ENCODE peak calls at places on chromosomes 12 and 14, in six cellular contexts. Q is transverse colon; M is K562; O is CD8-positive, alpha-beta T cell; J is tibial artery; Y is AG04450. I is an unnamed sample.

GRCh38 chr12:4246116-4246515 is 27.4 kb upstream of the CCND2 start:
- DNase-seq in Y (no peak), M (no peak), Q (no peak), O (no peak), J (no peak), I (no peak)

GRCh38 chr14:38481939-38482678 is 226.2 kb upstream of the CLEC14A start:
- DNase-seq in O (no peak), Y (no peak), J (no peak), M (no peak), Q (no peak), I (peak)

GRCh38 chr14:104983231-104983721 is 2.3 kb upstream of the CLBA1 start:
- DNase-seq in M (no peak), O (no peak), Y (no peak), Q (no peak), J (no peak), I (no peak)

GRCh38 chr12:38985961-38986360 is 80.6 kb upstream of the CPNE8 start:
- DNase-seq in M (no peak), Y (no peak), O (no peak), Q (no peak), J (no peak), I (no peak)

GRCh38 chr12:125424909-125425308 is 359.7 kb downstream of the AACS start:
- DNase-seq in M (no peak), J (no peak), Y (no peak), O (no peak), Q (no peak), I (no peak)

GRCh38 chr12:124039276-124039675 is 66.3 kb downstream of the ZNF664 start:
- DNase-seq in Q (no peak), O (no peak), Y (peak), M (no peak), J (no peak), I (peak)

GRCh38 chr12:3700861-3701260 is 52.0 kb downstream of the CRACR2A start:
- DNase-seq in O (no peak), Y (peak), J (no peak), M (no peak), Q (no peak), I (peak)

GRCh38 chr14:28879571-28879970 is 113.0 kb downstream of the FOXG1 start:
- DNase-seq in Y (no peak), O (no peak), Q (no peak), M (no peak), J (no peak), I (no peak)

GRCh38 chr12:49059385-49060232 is 985 bp downstream of the KMT2D start:
- DNase-seq in Q (peak), J (no peak), M (peak), Y (no peak), O (no peak), I (peak)

GRCh38 chr12:89775336-89776005 is 66.8 kb upstream of the ATP2B1 start:
- DNase-seq in J (no peak), Q (no peak), M (no peak), O (no peak), Y (peak), I (no peak)

GRCh38 chr14:96626121-96626768 is 124.1 kb downstream of the PAPOLA start:
- DNase-seq in Q (peak), M (no peak), Y (no peak), O (no peak), J (no peak), I (no peak)

GRCh38 chr12:122878780-122879612 is 16.9 kb downstream of the VPS37B start:
- DNase-seq in J (no peak), Y (no peak), Q (no peak), O (no peak), M (no peak), I (no peak)

GRCh38 chr12:104455594-104456416 is 943 bp upstream of the CHST11 start:
- DNase-seq in M (no peak), Y (no peak), J (no peak), O (no peak), Q (no peak), I (no peak)

DNA sequence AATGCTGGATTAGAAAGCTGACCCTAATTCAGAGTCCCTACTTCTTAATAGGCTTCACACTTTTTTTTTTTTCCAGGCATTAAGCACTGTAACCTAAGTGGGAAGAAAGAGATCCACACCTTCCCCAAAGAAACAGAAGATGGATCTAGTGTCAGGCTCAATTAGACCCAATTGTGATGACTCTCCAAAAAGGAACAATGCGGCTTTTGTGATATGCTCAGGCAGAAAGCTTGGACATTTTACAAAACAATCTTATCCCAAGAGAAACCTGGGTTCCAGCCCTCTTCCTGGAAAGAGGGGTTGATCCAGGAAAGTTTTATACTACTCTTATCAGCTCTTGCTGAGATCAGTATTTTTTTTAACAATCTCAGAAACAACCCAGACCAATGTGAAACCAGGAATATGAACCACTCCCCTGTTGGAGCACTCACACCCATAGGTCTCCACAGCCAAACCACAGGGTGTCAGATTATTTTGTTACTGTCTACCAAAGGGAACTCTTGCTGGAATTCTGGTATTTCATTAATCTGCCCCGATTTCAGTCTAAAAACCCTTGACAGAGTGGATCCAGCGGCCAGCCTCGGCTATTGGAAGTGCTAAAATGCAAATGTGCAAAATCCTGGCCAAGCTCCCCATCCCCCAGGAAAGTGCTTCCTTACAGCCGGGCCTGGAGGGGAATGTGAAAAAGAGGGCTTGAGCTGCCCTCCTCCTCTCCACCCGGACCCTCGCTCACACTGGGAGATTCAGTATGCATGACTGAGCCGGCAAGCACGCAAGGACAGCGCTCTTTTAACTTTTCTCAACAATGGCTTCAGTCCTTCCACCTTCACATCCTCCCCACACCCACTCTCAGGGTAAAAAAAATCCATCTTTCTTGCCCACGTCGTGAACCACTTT is 4.0 kb downstream of the FBXL14 start:
- DNase-seq in O (no peak), Y (no peak), J (peak), M (no peak), Q (peak), I (peak)
- H3K4me3 ChIP-seq in O (no peak), Y (peak), J (peak), M (no peak), Q (peak), I (peak)

GRCh38 chr14:22558221-22558913 is 30.7 kb downstream of the DAD1 start:
- DNase-seq in O (no peak), Y (no peak), Q (no peak), J (no peak), M (no peak), I (no peak)
- TF ChIP-seq CTCF in O (peak), Y (peak), Q (peak), J (no peak), M (peak), I (peak)

DNA sequence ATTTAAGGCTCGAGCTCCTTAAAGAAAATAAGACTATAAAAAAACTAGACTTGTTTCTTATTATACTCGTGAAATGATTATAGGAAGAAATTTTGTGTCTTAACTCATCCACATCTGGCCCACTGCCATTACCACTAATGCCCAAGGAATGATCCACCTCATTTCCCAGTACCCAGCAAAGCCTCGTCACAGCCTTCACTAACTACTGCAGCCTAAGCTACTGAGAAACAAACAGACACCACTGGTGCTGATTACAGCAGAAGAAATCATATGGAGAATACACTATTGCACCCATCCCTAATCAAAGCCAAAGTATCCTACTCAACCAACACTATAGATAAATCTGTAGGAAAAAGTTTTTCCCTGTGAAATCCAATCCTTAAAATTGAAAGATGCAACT is 205.3 kb upstream of the NAV3 start:
- DNase-seq in J (no peak), Y (peak), Q (no peak), M (no peak), O (no peak), I (peak)
- H3K4me3 ChIP-seq in J (no peak), Y (no peak), Q (no peak), M (no peak), O (no peak), I (no peak)

GRCh38 chr14:61761959-61762786 is at the start of gene SNAPC1:
- DNase-seq in Q (peak), O (peak), Y (peak), J (peak), M (peak), I (peak)

GRCh38 chr14:61765225-61765943 is 3.2 kb downstream of the SNAPC1 start:
- DNase-seq in J (no peak), Q (no peak), O (no peak), Y (no peak), M (no peak), I (no peak)

GRCh38 chr14:61764342-61765122 is 2.3 kb downstream of the SNAPC1 start:
- DNase-seq in Q (no peak), J (no peak), Y (no peak), M (peak), O (no peak), I (no peak)

GRCh38 chr14:61759878-61760277 is 2.3 kb upstream of the SNAPC1 start:
- DNase-seq in M (no peak), Y (no peak), Q (no peak), J (no peak), O (no peak), I (no peak)

GRCh38 chr14:61761557-61761956 is 663 bp upstream of the SNAPC1 start:
- DNase-seq in Y (no peak), Q (no peak), M (no peak), O (no peak), J (no peak), I (no peak)
- TF ChIP-seq CTCF in Y (no peak), Q (no peak), M (no peak), O (no peak), J (no peak), I (no peak)

GRCh38 chr14:22536853-22537338 is 52.1 kb downstream of the DAD1 start:
- DNase-seq in M (peak), Q (peak), O (peak), J (peak), Y (peak), I (peak)
- H3K4me3 ChIP-seq in M (no peak), Q (no peak), O (peak), J (no peak), Y (no peak), I (no peak)

I was measured in fibroblast of pulmonary artery.